ENCODE peak calls at places on chromosomes 4 and X, in eight cellular contexts. M is upper lobe of left lung, K is right atrium auricular region, P is A549, G is A673, J is AG10803, N is colonic mucosa, R is mucosa of descending colon. U is an unnamed sample.

GRCh38 chr4:620851-621261 is 4.5 kb upstream of the PDE6B start:
- DNase-seq in N (no peak), K (no peak), J (no peak), M (no peak), P (no peak), R (no peak), G (no peak), U (no peak)

GRCh38 chr4:29588615-29589014 is 1131.6 kb upstream of the PCDH7 start:
- DNase-seq in N (no peak), G (no peak), K (no peak), P (no peak), R (no peak), J (no peak), M (no peak), U (no peak)

GRCh38 chr4:175386776-175387507 is 425.1 kb downstream of the GPM6A start:
- DNase-seq in K (no peak), N (no peak), R (no peak), J (no peak), M (no peak), P (no peak), G (no peak), U (no peak)

GRCh38 chr4:89110541-89110985 is 770 bp upstream of the TIGD2 start:
- DNase-seq in J (no peak), M (no peak), N (no peak), R (peak), G (no peak), K (no peak), P (no peak), U (no peak)

GRCh38 chr4:124019749-124020549 is 623.4 kb downstream of the SPRY1 start:
- DNase-seq in M (no peak), G (no peak), J (no peak), R (no peak), K (no peak), N (no peak), P (no peak), U (no peak)

GRCh38 chr4:83964996-83965541 is 429.2 kb downstream of the GPAT3 start:
- DNase-seq in J (peak), P (peak), M (no peak), G (no peak), K (no peak), N (no peak), R (no peak), U (no peak)

GRCh38 chrX:50613846-50614245 is 143.2 kb upstream of the DGKK start:
- DNase-seq in N (no peak), K (no peak), M (no peak), J (no peak), P (no peak), R (no peak), G (no peak), U (no peak)

GRCh38 chr4:102518703-102519131 is 17.6 kb downstream of the NFKB1 start:
- DNase-seq in P (no peak), J (peak), N (no peak), M (no peak), K (no peak), R (no peak), G (no peak), U (no peak)

GRCh38 chr4:40525811-40526598 is 103.7 kb downstream of the RBM47 start:
- DNase-seq in R (no peak), N (no peak), M (peak), P (peak), G (peak), J (peak), K (peak), U (no peak)
- H3K4me3 ChIP-seq in R (no peak), N (no peak), M (no peak), P (peak), G (no peak), J (no peak), K (no peak), U (no peak)

GRCh38 chr4:72378901-72379300 is 190.1 kb downstream of the ADAMTS3 start:
- DNase-seq in J (no peak), G (no peak), N (no peak), M (no peak), P (no peak), K (no peak), R (no peak), U (no peak)
- H3K4me3 ChIP-seq in J (no peak), G (no peak), N (no peak), M (no peak), P (no peak), K (no peak), R (no peak), U (no peak)

DNA sequence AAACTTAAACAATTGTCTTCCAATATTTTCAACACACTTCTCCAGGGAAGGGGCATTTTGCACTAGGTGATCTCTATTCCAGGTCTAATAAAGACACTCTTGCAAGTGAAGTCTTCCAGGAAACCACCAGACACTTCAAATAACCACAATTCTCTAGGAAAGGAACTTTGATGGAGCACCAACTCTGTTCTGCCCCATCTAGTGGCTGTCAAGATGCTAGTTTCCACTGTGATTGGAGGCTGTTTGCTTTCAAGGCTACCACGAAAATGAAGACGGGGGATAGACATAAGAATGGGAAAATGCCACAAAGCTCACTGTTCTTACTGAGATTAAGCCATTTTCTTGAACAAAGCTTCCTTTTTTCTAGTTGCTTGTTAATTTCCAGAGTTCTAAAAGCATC is 100.6 kb upstream of the F9 start:
- DNase-seq in M (no peak), G (peak), P (peak), N (no peak), K (no peak), J (peak), R (no peak), U (no peak)
- H3K4me3 ChIP-seq in M (no peak), G (no peak), P (no peak), N (no peak), K (no peak), J (no peak), R (no peak), U (no peak)

DNA sequence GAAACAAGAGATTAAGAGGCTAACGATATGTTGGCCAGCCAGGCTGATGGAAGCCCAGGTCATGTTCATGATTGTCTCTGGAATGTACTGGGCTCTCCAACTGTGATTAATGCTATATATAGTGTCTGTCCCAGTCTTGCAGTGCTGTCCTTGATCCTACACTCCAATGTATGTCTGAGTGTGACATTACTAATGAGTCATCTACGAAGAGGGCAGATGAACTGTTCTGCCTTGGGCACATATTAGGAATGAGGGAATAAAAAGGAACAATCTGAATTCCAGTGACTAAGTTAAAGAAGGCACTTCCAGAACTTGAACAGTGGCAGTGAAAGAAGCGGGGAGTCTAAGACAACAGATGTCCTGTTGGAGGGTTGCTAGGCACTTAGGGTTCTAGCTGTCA is 142.1 kb downstream of the PDGFRA start:
- DNase-seq in K (no peak), G (no peak), J (no peak), M (no peak), P (no peak), R (no peak), N (no peak), U (no peak)
- H3K4me3 ChIP-seq in K (no peak), G (no peak), J (no peak), M (no peak), P (no peak), R (no peak), N (no peak), U (no peak)

U was measured in Jurkat, Clone E6-1.